ENCODE peak calls at places on chromosomes 5 and 9, in eight cellular contexts. T is right cardiac atrium; U is CD8-positive, alpha-beta memory T cell; I is IMR-90; M is ovary; H is psoas muscle; O is heart right ventricle; A is body of pancreas. V is an unnamed sample.
A peak's percentile ranks its signal among the peaks of the same experiment; 100 is the strongest.

GRCh38 chr5:82584631-82585030 is 306.5 kb upstream of the RPS23 start:
- DNase-seq in H (no peak), I (no peak), M (no peak), U (no peak), A (no peak), T (no peak), O (no peak), V (no peak)

GRCh38 chr9:75086443-75087278 is 1.3 kb downstream of the NMRK1 start:
- DNase-seq in O (no peak), H (peak; percentile 29), T (peak; percentile 42), I (no peak), A (peak; percentile 44), U (no peak), M (peak; percentile 37), V (no peak)

GRCh38 chr5:93581738-93582414 is 857 bp upstream of the NR2F1-AS1 start:
- DNase-seq in O (no peak), M (peak; percentile 67), I (peak; percentile 81), T (no peak), H (no peak), A (no peak), U (no peak), V (no peak)

GRCh38 chr9:109463924-109464625 is 34.0 kb downstream of the PTPN3 start:
- DNase-seq in I (no peak), U (no peak), M (no peak), A (no peak), T (no peak), H (no peak), O (no peak), V (no peak)

GRCh38 chr5:158985492-158985891 is 114.2 kb downstream of the EBF1 start:
- DNase-seq in T (no peak), A (no peak), M (no peak), O (no peak), U (no peak), I (no peak), H (no peak), V (no peak)

GRCh38 chr5:78518365-78519197 is 130.0 kb downstream of the LHFPL2 start:
- DNase-seq in A (peak; percentile 81), I (peak; percentile 96), T (peak; percentile 49), U (no peak), O (peak; percentile 42), H (peak; percentile 52), M (no peak), V (no peak)

GRCh38 chr9:130845901-130846381 is 10.9 kb downstream of the ABL1 start:
- DNase-seq in O (no peak), M (peak; percentile 61), I (peak; percentile 93), A (no peak), T (no peak), U (no peak), H (no peak), V (no peak)

GRCh38 chr5:1746371-1747078 is 53.1 kb downstream of the MRPL36 start:
- DNase-seq in T (no peak), I (no peak), A (peak; percentile 4), O (no peak), H (no peak), M (no peak), U (peak; percentile 48), V (no peak)

GRCh38 chr9:12798066-12798770 is 23.4 kb downstream of the LURAP1L start:
- DNase-seq in I (no peak), O (no peak), M (no peak), A (no peak), U (no peak), T (no peak), H (no peak), V (no peak)

GRCh38 chr9:137825324-137825991 is 52.1 kb upstream of the CACNA1B start:
- DNase-seq in H (no peak), A (no peak), U (no peak), M (no peak), O (no peak), T (no peak), I (no peak), V (no peak)

GRCh38 chr9:135605238-135605781 is 34.0 kb downstream of the GLT6D1 start:
- DNase-seq in H (no peak), O (no peak), M (peak; percentile 68), U (peak; percentile 41), A (peak; percentile 10), T (no peak), I (no peak), V (peak; percentile 3)

GRCh38 chr9:89712285-89712684 is 107.5 kb downstream of the GADD45G start:
- DNase-seq in T (no peak), U (no peak), O (no peak), H (no peak), I (no peak), M (no peak), A (no peak), V (no peak)

GRCh38 chr9:128001411-128002298 is 20.9 kb upstream of the EEIG1 start:
- DNase-seq in T (no peak), A (no peak), H (peak; percentile 26), I (peak; percentile 89), M (no peak), U (no peak), O (no peak), V (no peak)

GRCh38 chr5:56128166-56128565 is 105.0 kb downstream of the ANKRD55 start:
- DNase-seq in I (no peak), O (no peak), T (peak; percentile 22), A (no peak), M (no peak), U (no peak), H (no peak), V (no peak)

GRCh38 chr5:72325566-72326297 is 5.6 kb downstream of the PTCD2 start:
- DNase-seq in H (no peak), A (no peak), U (no peak), M (no peak), T (no peak), I (peak; percentile 85), O (no peak), V (no peak)

GRCh38 chr9:120531683-120532300 is 48.2 kb downstream of the CDK5RAP2 start:
- DNase-seq in M (no peak), I (peak; percentile 32), A (no peak), H (no peak), U (no peak), T (no peak), O (no peak), V (no peak)

GRCh38 chr5:151917931-151918330 is 6.7 kb downstream of the GLRA1 start:
- DNase-seq in T (no peak), U (no peak), A (no peak), M (no peak), I (no peak), O (no peak), H (no peak), V (no peak)

GRCh38 chr5:151911011-151911410 is 13.6 kb downstream of the GLRA1 start:
- DNase-seq in M (no peak), U (no peak), H (no peak), O (no peak), A (no peak), T (no peak), I (no peak), V (no peak)

GRCh38 chr5:151909628-151910027 is 15.0 kb downstream of the GLRA1 start:
- DNase-seq in O (no peak), H (no peak), M (no peak), U (no peak), T (no peak), I (no peak), A (no peak), V (no peak)

DNA sequence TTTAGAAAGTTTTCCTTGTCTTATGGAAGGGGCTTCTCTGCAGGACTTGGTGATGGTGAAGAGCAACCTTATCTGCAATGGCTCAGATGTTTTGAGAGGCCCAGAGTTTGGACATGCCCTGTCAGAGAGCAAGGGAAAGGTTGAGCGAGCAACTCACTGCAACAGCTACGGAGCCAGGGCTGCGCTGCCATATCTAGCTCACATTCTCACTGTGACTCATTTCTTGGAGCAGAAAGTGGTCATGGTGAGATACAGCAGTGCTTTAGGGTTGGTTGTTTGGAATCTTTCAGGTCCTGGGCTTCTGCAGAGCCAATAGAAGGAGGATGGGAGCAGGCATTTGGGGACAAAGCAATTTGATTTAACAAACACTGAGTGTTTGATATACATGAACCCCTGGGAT is 12.3 kb downstream of the GLRA1 start:
- DNase-seq in O (no peak), I (no peak), M (no peak), A (no peak), U (no peak), H (no peak), T (no peak), V (no peak)
- H3K27ac ChIP-seq in O (no peak overlapping the region), I (no peak overlapping the region), M (no peak overlapping the region), A (no peak overlapping the region), U (no peak overlapping the region), H (no peak overlapping the region), T (no peak overlapping the region), V (no peak overlapping the region)

GRCh38 chr9:34392511-34392910 is 15.8 kb upstream of the MYORG start:
- DNase-seq in U (no peak), M (no peak), T (no peak), I (no peak), H (no peak), O (no peak), A (no peak), V (no peak)
- H3K4me3 ChIP-seq in U (no peak overlapping the region), M (no peak overlapping the region), T (no peak overlapping the region), I (no peak overlapping the region), H (no peak overlapping the region), O (no peak overlapping the region), A (no peak overlapping the region), V (no peak overlapping the region)

GRCh38 chr5:180116077-180116375 is 44.5 kb upstream of the RNF130 start:
- DNase-seq in H (no peak), A (no peak), T (no peak), U (no peak), I (no peak), M (no peak), O (no peak), V (no peak)

GRCh38 chr5:180115326-180116076 is 43.9 kb upstream of the RNF130 start:
- DNase-seq in A (no peak), I (no peak), H (no peak), U (no peak), M (no peak), T (no peak), O (no peak), V (no peak)

GRCh38 chr5:180117378-180117725 is 45.8 kb upstream of the RNF130 start:
- DNase-seq in A (no peak), U (no peak), T (no peak), M (no peak), H (no peak), I (no peak), O (no peak), V (no peak)

GRCh38 chr5:180118391-180118791 is 46.8 kb upstream of the RNF130 start:
- DNase-seq in T (no peak), U (no peak), O (no peak), M (no peak), A (no peak), H (no peak), I (no peak), V (no peak)

GRCh38 chr5:180116441-180117377 is 45.1 kb upstream of the RNF130 start:
- DNase-seq in H (no peak), I (no peak), T (peak; percentile 11), A (peak; percentile 47), O (peak; percentile 10), U (no peak), M (no peak), V (peak; percentile 17)
- H3K27ac ChIP-seq in H (no peak overlapping the region), I (no peak overlapping the region), T (no peak overlapping the region), A (no peak overlapping the region), O (no peak overlapping the region), U (no peak overlapping the region), M (no peak overlapping the region), V (no peak overlapping the region)

DNA sequence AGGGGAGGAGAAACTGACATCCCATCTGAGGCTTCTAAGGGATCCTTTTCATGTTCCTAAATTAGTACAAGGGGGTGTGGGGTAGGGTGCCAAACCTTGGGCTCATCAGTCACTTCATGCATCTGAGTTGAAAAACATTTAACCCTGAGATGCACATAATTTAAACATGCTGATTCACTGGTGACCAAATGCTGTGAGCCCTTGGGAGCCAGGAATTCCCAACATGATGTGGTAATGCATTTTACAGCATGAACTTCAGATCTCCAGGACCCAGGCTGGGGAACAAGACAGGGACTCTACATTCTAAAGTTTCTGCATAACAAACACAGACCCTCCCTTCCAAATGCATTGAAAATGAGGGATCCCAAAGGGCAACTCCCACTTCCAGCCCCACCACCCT is 322.2 kb downstream of the NDUFS4 start:
- DNase-seq in T (no peak), M (no peak), A (no peak), U (no peak), O (no peak), I (peak; percentile 67), H (no peak), V (no peak)
- H3K4me3 ChIP-seq in T (no peak overlapping the region), M (no peak overlapping the region), A (no peak overlapping the region), U (no peak overlapping the region), O (no peak overlapping the region), I (no peak overlapping the region), H (no peak overlapping the region), V (no peak overlapping the region)

V was measured in prostate gland.